ENCODE peak calls at places on chromosome 21, in eight cellular contexts. F, T, Q, J, R, U, Y and W are unnamed samples.

GRCh38 chr21:16239659-16240265 is 510.0 kb downstream of the USP25 start:
- DNase-seq in F (no peak), T (no peak), Q (no peak), J (no peak), R (no peak), U (no peak), Y (no peak), W (no peak)

GRCh38 chr21:45162809-45163208 is 88.4 kb downstream of the ADARB1 start:
- DNase-seq in F (no peak), T (no peak), Q (no peak), J (no peak), R (no peak), U (no peak), Y (no peak), W (no peak)

GRCh38 chr21:44436111-44436611 is 19.1 kb upstream of the LRRC3 start:
- DNase-seq in F (no peak), T (no peak), Q (no peak), J (peak), R (no peak), U (no peak), Y (no peak), W (no peak)

GRCh38 chr21:18499761-18500376 is 96.3 kb upstream of the TMPRSS15 start:
- DNase-seq in F (peak), T (no peak), Q (peak), J (no peak), R (no peak), U (peak), Y (peak), W (peak)

GRCh38 chr21:44353200-44353970 is at the start of gene TRPM2:
- DNase-seq in F (no peak), T (no peak), Q (peak), J (peak), R (peak), U (no peak), Y (no peak), W (no peak)

GRCh38 chr21:15365751-15366392 is 301.1 kb upstream of the NRIP1 start:
- DNase-seq in F (no peak), T (peak), Q (no peak), J (no peak), R (no peak), U (no peak), Y (no peak), W (peak)

GRCh38 chr21:42526379-42526727 is 12.7 kb downstream of the SLC37A1 start:
- DNase-seq in F (no peak), T (no peak), Q (no peak), J (no peak), R (peak), U (no peak), Y (peak), W (no peak)

GRCh38 chr21:44090332-44090731 is 16.9 kb upstream of the PWP2 start:
- DNase-seq in F (no peak), T (no peak), Q (no peak), J (no peak), R (no peak), U (no peak), Y (no peak), W (no peak)

GRCh38 chr21:37005548-37006242 is 807 bp upstream of the RIPPLY3 start:
- DNase-seq in F (no peak), T (no peak), Q (no peak), J (no peak), R (no peak), U (no peak), Y (no peak), W (no peak)

GRCh38 chr21:43991447-43991991 is 20.6 kb upstream of the TRAPPC10 start:
- DNase-seq in F (no peak), T (no peak), Q (no peak), J (no peak), R (no peak), U (no peak), Y (no peak), W (no peak)

GRCh38 chr21:42332557-42332956 is 17.3 kb upstream of the TFF3 start:
- DNase-seq in F (no peak), T (no peak), Q (no peak), J (no peak), R (no peak), U (no peak), Y (no peak), W (no peak)

GRCh38 chr21:20661221-20661620 is 337.0 kb upstream of the NCAM2 start:
- DNase-seq in F (no peak), T (no peak), Q (no peak), J (no peak), R (no peak), U (no peak), Y (no peak), W (no peak)

GRCh38 chr21:18759751-18760161 is 356.2 kb upstream of the TMPRSS15 start:
- DNase-seq in F (no peak), T (no peak), Q (no peak), J (no peak), R (no peak), U (no peak), Y (peak), W (no peak)

GRCh38 chr21:32534113-32534512 is 51.2 kb downstream of the TCP10L start:
- DNase-seq in F (no peak), T (no peak), Q (no peak), J (no peak), R (no peak), U (no peak), Y (no peak), W (no peak)

GRCh38 chr21:32130031-32130891 is 148.6 kb downstream of the MIS18A start:
- DNase-seq in F (no peak), T (no peak), Q (no peak), J (no peak), R (no peak), U (no peak), Y (no peak), W (no peak)